ENCODE peak calls at places on chromosomes 11 and 22, in seven cellular contexts. K is mesendoderm, L is stomach, I is AG09309, U is kidney, V is body of pancreas, W is neuronal stem cell. N is an unnamed sample.

GRCh38 chr11:45233121-45233803 is 52.9 kb downstream of the SYT13 start:
- DNase-seq in K (peak; percentile 73), U (peak; percentile 85), V (peak; percentile 70), W (peak; percentile 60), I (no peak), L (peak; percentile 76), N (peak; percentile 29)

GRCh38 chr11:3001496-3001895 is 9.4 kb upstream of the NAP1L4 start:
- DNase-seq in K (no peak), I (no peak), U (no peak), L (peak; percentile 79), V (peak; percentile 42), W (no peak), N (no peak)

GRCh38 chr11:130629039-130629438 is 180.6 kb downstream of the ADAMTS15 start:
- DNase-seq in I (no peak), W (no peak), V (no peak), L (no peak), K (no peak), U (no peak), N (no peak)

GRCh38 chr11:132549001-132549400 is 983.3 kb downstream of the OPCML start:
- DNase-seq in W (no peak), K (no peak), I (no peak), U (no peak), L (no peak), V (no peak), N (no peak)

GRCh38 chr22:29259253-29259899 is 8.4 kb downstream of the RHBDD3 start:
- DNase-seq in L (no peak), W (no peak), K (peak; percentile 61), V (no peak), U (no peak), I (no peak), N (no peak)

GRCh38 chr22:40196628-40197027 is 18.9 kb downstream of the TNRC6B start:
- DNase-seq in I (no peak), W (no peak), K (no peak), U (no peak), V (no peak), L (no peak), N (no peak)

GRCh38 chr11:69636512-69636866 is 4.5 kb upstream of the CCND1 start:
- DNase-seq in U (peak; percentile 84), K (peak; percentile 90), W (peak; percentile 76), I (peak; percentile 57), V (peak; percentile 61), L (peak; percentile 62), N (no peak)

GRCh38 chr11:94279996-94280395 is 24.4 kb upstream of the IZUMO1R start:
- DNase-seq in L (no peak), W (no peak), U (no peak), V (no peak), I (no peak), K (no peak), N (no peak)

GRCh38 chr11:33835143-33835878 is 56.6 kb downstream of the LMO2 start:
- DNase-seq in U (no peak), K (no peak), L (no peak), W (no peak), V (no peak), I (peak; percentile 53), N (no peak)

GRCh38 chr11:46600162-46600561 is 6.3 kb upstream of the AMBRA1 start:
- DNase-seq in U (no peak), I (no peak), V (no peak), K (no peak), W (no peak), L (no peak), N (no peak)

GRCh38 chr11:2574043-2574552 is 125.7 kb downstream of the KCNQ1OT1 start:
- DNase-seq in L (no peak), K (no peak), U (peak; percentile 63), W (no peak), V (no peak), I (no peak), N (no peak)

GRCh38 chr11:16678466-16679116 is 59.9 kb upstream of the C11orf58 start:
- DNase-seq in W (no peak), V (no peak), L (no peak), U (no peak), I (no peak), K (no peak), N (no peak)

GRCh38 chr11:71929491-71929890 is 645 bp downstream of the RNF121 start:
- DNase-seq in I (no peak), K (no peak), L (no peak), W (no peak), U (no peak), V (no peak), N (no peak)

GRCh38 chr11:43172477-43172876 is 139.3 kb upstream of the API5 start:
- DNase-seq in K (no peak), L (no peak), W (no peak), V (no peak), I (no peak), U (no peak), N (no peak)

GRCh38 chr22:32864596-32864995 is 63.1 kb downstream of the TIMP3 start:
- DNase-seq in W (no peak), K (no peak), U (no peak), L (no peak), I (no peak), V (no peak), N (no peak)

GRCh38 chr22:40721266-40721665 is 42.0 kb downstream of the MCHR1 start:
- DNase-seq in K (peak; percentile 73), U (no peak), V (peak; percentile 39), W (no peak), L (no peak), I (no peak), N (no peak)

GRCh38 chr11:41274831-41275230 is 184.6 kb downstream of the LRRC4C start:
- DNase-seq in V (no peak), U (no peak), K (peak; percentile 72), W (no peak), L (no peak), I (no peak), N (no peak)

GRCh38 chr11:41273908-41274307 is 185.5 kb downstream of the LRRC4C start:
- DNase-seq in L (no peak), K (peak; percentile 77), U (no peak), I (no peak), W (no peak), V (no peak), N (no peak)
- H3K4me3 ChIP-seq in L (no peak overlapping the region), K (no peak overlapping the region), U (no peak overlapping the region), I (no peak overlapping the region), W (no peak overlapping the region), V (no peak overlapping the region), N (no peak overlapping the region)

GRCh38 chr22:19149047-19149883 is 827 bp downstream of the GSC2 start:
- DNase-seq in I (no peak), V (no peak), U (no peak), L (no peak), W (no peak), K (peak; percentile 31), N (peak; percentile 34)
- H3K4me3 ChIP-seq in I (no peak overlapping the region), V (no peak overlapping the region), U (no peak overlapping the region), L (peak overlapping the region; percentile 17), W (peak overlapping the region; percentile 67), K (no peak overlapping the region), N (no peak overlapping the region)

GRCh38 chr22:23144432-23144831 is 845 bp upstream of the RAB36 start:
- DNase-seq in W (no peak), K (no peak), I (no peak), L (no peak), U (no peak), V (no peak), N (no peak)
- H3K4me3 ChIP-seq in W (no peak overlapping the region), K (no peak overlapping the region), I (no peak overlapping the region), L (peak overlapping the region; percentile 46), U (peak overlapping the region; percentile 69), V (no peak overlapping the region), N (peak overlapping the region; percentile 25)

GRCh38 chr22:18091916-18092526 is 14.2 kb downstream of the PEX26 start:
- DNase-seq in W (no peak), L (peak; percentile 75), U (peak; percentile 82), V (peak; percentile 78), K (no peak), I (no peak), N (no peak)
- H3K4me3 ChIP-seq in W (no peak overlapping the region), L (peak overlapping the region; percentile 41), U (peak overlapping the region; percentile 54), V (no peak overlapping the region), K (no peak overlapping the region), I (no peak overlapping the region), N (peak overlapping the region; percentile 28)

DNA sequence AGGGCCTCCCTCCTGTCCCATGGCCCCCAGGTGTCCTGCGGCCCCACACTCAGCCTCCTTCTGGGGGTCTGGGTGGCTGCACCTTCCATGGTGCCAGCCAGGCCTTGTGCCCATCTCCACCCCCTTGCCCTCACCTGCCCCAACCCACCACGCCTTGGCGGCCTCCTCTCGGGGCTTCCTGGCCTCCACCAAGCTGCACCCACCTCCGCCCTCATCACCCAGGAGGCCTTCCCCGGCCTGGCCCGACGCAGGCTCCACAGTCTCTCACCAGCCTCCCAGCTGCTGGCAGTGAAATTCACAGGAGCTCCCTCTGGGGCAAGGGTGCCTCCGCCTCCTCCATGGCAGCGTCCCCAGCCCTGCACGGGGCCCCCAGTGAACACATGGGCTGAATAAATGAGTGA is 35.9 kb upstream of the WNT7B start:
- DNase-seq in K (no peak), V (no peak), L (no peak), I (no peak), U (peak; percentile 85), W (no peak), N (no peak)
- H3K4me3 ChIP-seq in K (no peak overlapping the region), V (no peak overlapping the region), L (peak overlapping the region; percentile 64), I (no peak overlapping the region), U (peak overlapping the region; percentile 75), W (no peak overlapping the region), N (peak overlapping the region; percentile 78)

GRCh38 chr22:37427128-37427710 is at the start of gene ELFN2:
- DNase-seq in I (no peak), W (no peak), L (peak; percentile 43), U (peak; percentile 85), K (no peak), V (no peak), N (no peak)
- H3K4me3 ChIP-seq in I (peak within 1 kb of the TSS; percentile 67), W (peak within 1 kb of the TSS; percentile 75), L (peak within 1 kb of the TSS; percentile 40), U (no peak within 1 kb of the TSS), K (no peak within 1 kb of the TSS), V (no peak within 1 kb of the TSS), N (peak within 1 kb of the TSS; percentile 9)

DNA sequence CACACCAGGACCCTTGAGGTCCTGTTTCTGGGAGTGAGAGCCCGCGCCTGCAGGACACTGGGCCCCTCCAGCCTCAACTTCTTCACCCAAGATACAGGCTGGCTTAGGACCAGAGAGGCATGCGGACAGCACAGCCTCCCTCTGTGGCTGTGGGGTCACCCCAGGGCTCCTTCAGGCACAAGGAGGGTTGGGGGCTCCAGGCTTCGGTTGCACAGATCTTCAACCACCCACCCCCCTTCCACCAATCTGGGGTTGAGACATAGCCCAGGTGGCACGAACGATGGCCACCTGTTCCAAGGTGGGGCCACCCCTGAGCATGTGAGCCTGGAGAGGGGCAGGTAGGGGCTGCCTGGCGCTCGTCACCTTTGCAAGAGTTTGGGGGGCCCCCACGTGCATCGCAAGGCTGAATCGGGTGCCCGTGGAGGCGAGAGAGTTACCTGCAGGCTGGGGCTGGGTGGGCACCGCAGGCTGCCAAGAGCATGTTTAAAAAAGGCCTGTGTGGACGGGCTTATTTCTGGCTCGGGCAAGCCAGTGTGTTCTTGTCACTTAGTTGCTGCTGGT is 1.2 kb downstream of the ZDHHC8 start:
- DNase-seq in K (no peak), U (no peak), I (no peak), L (no peak), W (no peak), V (no peak), N (no peak)
- H3K4me3 ChIP-seq in K (no peak overlapping the region), U (peak overlapping the region; percentile 66), I (peak overlapping the region; percentile 92), L (peak overlapping the region; percentile 93), W (peak overlapping the region; percentile 94), V (peak overlapping the region; percentile 40), N (peak overlapping the region; percentile 48)

DNA sequence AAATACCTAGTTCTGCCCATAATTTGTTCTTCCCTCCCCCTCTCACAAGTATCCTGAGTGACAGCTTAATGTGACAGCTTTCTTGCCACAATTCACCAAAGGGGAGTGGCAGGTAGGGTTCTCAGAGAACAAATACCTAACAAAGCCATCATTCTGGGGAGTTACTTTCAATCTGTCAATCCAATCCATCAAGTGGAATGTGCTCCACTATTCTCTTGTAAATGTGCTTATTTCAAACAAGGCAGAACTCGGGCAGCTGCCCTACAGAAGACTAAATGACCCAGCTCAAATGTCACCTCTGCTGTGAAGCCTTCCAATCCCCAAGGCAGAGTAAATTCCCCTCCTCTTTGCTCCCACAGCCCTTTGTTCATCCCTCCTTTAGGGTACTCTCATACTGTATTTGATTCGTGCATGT is 27.8 kb downstream of the LGR4 start:
- DNase-seq in U (no peak), L (no peak), K (peak; percentile 73), V (no peak), I (no peak), W (peak; percentile 81), N (no peak)
- H3K4me3 ChIP-seq in U (no peak overlapping the region), L (no peak overlapping the region), K (no peak overlapping the region), V (no peak overlapping the region), I (no peak overlapping the region), W (no peak overlapping the region), N (no peak overlapping the region)